ENCODE peak calls at places on chromosomes 12 and 14, in nine cellular contexts. Q is left ventricle myocardium inferior, H is A549, E is IMR-90, T is fibroblast of lung, K is HCT116, J is K562, O is astrocyte, G is psoas muscle. R is an unnamed sample. For H3K4me1, the result is how much of the 10 kb centered on the place peaks cover.

GRCh38 chr12:66662729-66663128 is 16.1 kb downstream of the GRIP1 start:
- DNase-seq in K (no peak), J (no peak), E (peak), Q (no peak), G (no peak), H (no peak), O (peak), T (peak), R (no peak)

GRCh38 chr12:73266206-73266605 is 994.0 kb downstream of the TRHDE start:
- DNase-seq in T (no peak), H (no peak), O (no peak), E (no peak), G (no peak), K (no peak), Q (no peak), J (no peak), R (no peak)

GRCh38 chr14:22190411-22191191 is 398.4 kb downstream of the DAD1 start:
- DNase-seq in T (peak), J (no peak), G (no peak), E (peak), K (no peak), H (no peak), Q (no peak), O (peak), R (no peak)

GRCh38 chr12:45779936-45780335 is 50.4 kb downstream of the ARID2 start:
- DNase-seq in Q (no peak), J (no peak), G (no peak), O (no peak), H (no peak), K (no peak), E (no peak), T (no peak), R (no peak)

GRCh38 chr12:113057565-113058485 is 1.3 kb downstream of the DTX1 start:
- DNase-seq in E (no peak), T (no peak), Q (no peak), G (no peak), K (no peak), H (no peak), J (no peak), O (no peak), R (no peak)

GRCh38 chr12:25257590-25258324 is 7.0 kb upstream of the KRAS start:
- DNase-seq in G (no peak), E (no peak), Q (no peak), H (no peak), T (no peak), O (no peak), K (no peak), J (no peak), R (no peak)

GRCh38 chr14:55599250-55599879 is 19.4 kb downstream of the KTN1 start:
- DNase-seq in J (no peak), G (peak), E (no peak), K (peak), H (peak), T (no peak), O (no peak), Q (peak), R (peak)

GRCh38 chr14:51382506-51382905 is 142.5 kb downstream of the TMX1 start:
- DNase-seq in Q (no peak), O (no peak), T (no peak), G (no peak), E (no peak), H (no peak), K (no peak), J (no peak), R (no peak)

GRCh38 chr12:68808388-68809189 is 612 bp downstream of the MDM2 start:
- DNase-seq in G (peak), E (peak), H (peak), O (peak), J (peak), K (peak), T (peak), Q (peak), R (peak)

GRCh38 chr12:21697829-21698630 is 40.4 kb upstream of the LDHB start:
- DNase-seq in H (peak), J (no peak), Q (no peak), K (peak), O (peak), E (peak), G (no peak), T (peak), R (no peak)
- H3K4me3 ChIP-seq in H (no peak), J (no peak), Q (peak), K (no peak), O (no peak), E (no peak), G (peak), T (no peak), R (peak)

DNA sequence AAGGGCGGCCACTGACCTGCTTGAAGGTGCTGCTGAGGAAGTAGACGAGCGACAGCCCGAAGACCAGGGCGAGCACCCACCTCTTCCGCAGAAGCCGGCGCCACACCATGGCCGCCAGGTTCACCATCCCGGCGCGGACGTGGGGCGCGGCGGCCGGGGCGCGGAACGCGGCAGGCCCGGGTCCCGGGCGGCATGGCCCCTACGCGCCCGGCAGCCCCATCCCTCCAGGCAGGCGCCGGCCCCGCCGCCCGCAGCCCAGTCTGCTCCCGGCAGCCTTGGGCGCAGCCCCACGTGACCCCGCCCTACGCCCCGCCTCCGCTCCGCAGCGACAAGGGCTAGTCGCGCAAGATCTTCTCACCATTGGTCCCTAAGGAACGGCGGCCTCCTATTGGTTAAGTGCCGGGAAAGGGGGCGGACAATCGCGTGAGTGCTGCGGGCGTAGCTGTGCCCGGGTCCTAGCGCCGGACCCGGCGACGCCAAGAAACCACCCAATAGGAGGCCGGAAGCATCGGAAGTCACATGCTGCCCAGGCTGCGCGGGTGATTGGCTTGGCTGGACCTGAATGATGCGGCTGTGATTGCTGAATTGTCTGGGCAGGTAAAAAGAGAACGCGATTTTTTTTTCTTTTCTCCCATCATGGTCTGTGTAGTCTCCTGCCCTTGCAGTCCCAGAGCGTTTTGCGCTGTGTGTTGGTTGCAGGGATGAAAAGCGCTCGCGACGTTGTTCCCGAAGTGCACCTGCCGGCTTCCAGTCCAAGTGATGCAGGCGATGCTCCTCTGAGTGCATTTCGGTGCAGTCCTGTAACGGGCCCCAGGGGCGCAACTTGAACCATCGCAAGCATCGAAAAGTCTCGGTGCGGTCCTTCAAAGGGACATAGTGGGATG is at the start of the genes RNFT2 and SPRING1:
- DNase-seq in H (peak), E (peak), T (peak), Q (peak), G (peak), K (peak), J (peak), O (peak), R (peak)
- TF ChIP-seq CTCF in H (no peak), E (peak), T (no peak), Q (no peak), G (no peak), K (no peak), J (no peak), O (no peak), R (peak)

DNA sequence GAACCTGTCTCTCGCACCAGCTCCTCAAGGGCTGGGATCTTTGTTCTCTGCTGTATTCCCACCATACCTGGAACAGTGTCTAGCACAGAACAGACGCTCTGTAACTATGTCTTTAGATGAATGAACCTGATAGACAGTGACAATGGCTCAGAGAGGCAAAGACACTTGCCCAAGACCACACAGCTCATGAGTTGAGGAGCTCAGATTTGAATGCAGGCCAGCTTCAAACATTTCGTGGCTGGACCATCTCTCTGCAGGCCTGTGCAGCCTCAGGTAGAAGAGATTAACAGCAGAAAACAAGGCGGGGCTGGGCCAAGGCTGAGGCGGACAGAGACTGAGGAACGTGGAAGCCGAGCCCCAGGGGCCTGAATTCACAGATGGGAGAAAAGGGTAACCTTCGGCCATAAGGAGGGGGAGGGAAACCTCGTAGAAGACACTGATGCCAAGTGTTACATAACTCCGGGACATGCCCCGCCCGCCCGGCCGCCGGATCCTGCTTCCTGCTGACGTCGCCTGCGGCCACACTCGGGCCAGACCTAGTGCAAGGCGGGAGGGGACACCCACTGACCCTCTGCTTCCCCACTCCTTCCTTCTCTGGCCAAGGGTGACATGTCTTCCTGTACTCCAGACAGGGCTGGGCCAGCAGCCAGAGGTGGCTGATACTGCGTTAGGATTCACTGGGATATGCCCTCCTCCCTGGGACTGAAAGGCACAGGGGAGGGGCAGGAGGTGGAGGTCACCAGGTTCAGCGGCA is 86.7 kb downstream of the RFLNA start:
- DNase-seq in T (peak), O (peak), E (peak), G (peak), K (no peak), Q (peak), H (peak), J (no peak), R (no peak)
- H3K4me1 ChIP-seq in T (half or more), O (half or more), E (half or more), G (half or more), K (under half), Q (half or more), H (half or more), J (under half), R (under half)

DNA sequence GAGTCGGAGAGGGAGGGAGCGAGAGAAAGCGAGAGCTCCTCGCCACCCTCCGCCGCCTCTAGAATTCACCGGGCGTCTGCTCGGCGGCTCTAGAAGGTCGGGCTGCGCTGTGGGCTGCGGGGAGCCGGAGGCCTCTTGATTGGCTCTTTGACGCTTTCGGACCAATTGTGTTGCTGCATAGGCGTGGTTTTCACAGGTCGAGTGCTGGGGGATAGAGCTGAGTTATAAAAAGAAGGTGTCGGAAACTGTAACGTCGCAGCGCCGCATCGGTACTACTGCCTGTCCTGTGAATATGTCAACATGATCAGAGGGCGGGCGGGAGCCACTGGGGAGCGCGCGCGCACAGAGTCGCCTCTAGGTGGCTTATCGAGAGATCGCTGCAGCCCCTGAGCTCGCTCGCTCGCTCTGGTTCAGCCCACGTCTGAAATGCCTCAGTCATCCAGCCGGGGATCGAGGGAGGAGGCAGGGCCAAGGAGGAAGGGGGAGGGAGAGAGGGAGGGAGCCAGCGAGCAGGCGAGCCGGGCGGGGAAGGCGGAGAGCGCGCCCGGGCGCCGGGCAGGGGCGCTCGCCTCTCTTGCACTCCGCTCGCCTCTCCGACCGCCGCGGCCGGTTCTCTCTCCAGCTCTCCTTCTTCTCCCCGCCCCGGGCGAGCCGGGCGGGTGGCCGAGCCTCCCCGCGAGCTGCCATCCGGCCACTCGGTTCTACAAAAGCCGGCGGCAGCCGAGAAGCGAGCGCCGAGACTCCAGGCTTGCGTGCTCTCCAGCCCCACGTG is at the start of gene TBX3:
- DNase-seq in E (peak), G (peak), J (peak), H (peak), O (peak), T (peak), Q (peak), K (peak), R (peak)
- H3K4me3 ChIP-seq in E (peak), G (peak), J (peak), H (peak), O (peak), T (peak), Q (peak), K (peak), R (peak)

GRCh38 chr14:76056128-76056527 is 70.6 kb downstream of the IFT43 start:
- DNase-seq in T (peak), J (peak), Q (no peak), O (no peak), K (no peak), G (no peak), H (peak), E (peak), R (no peak)
- TF ChIP-seq CTCF in T (peak), J (peak), Q (peak), O (peak), K (peak), G (peak), H (peak), E (peak), R (peak)

GRCh38 chr14:99179506-99179905 is 92.5 kb downstream of the BCL11B start:
- DNase-seq in Q (no peak), J (no peak), K (no peak), T (no peak), O (no peak), G (no peak), E (no peak), H (no peak), R (no peak)
- H3K4me1 ChIP-seq in Q (under half), J (under half), K (under half), T (under half), O (under half), G (under half), E (under half), H (under half), R (under half)

DNA sequence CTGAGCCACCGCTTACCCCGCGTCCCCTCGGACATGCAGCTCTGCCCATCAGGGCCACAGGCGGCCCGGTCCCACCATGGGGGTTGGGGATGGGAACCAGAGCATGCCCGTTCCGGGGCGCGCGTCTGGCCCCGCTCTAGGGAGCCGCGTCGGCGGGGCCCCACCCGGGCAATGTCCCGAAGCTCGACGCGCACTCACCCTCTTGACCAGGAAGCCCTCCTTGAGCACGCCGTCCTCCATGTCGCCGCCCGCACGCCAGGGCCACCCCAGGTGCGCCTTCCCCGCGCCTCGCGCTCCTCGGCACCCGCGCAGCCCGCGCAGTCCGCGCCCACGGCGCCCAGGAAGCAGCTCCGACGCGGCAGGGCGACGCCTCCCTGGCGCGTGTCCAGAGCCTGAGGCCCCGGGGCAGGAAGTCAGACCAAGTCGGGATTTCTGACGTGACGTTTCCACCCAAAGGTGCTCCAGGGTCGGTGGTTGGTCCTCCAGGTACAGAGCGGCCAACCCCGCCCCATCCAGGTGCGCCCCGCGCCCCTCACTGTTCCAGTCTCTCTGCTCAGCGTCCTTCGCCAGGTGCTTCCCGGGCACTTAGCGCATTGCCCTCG is at the start of gene PLEK2:
- DNase-seq in H (peak), Q (no peak), J (no peak), O (no peak), T (peak), G (peak), E (no peak), K (peak), R (peak)
- H3K4me3 ChIP-seq in H (peak), Q (peak), J (no peak), O (peak), T (peak), G (peak), E (peak), K (peak), R (peak)

GRCh38 chr12:130053641-130054040 is 108.6 kb upstream of the FZD10 start:
- DNase-seq in E (no peak), J (no peak), Q (no peak), G (no peak), O (no peak), K (no peak), H (peak), T (no peak), R (no peak)

GRCh38 chr12:130044991-130045621 is 117.2 kb upstream of the FZD10 start:
- DNase-seq in H (no peak), O (no peak), T (no peak), J (no peak), E (no peak), G (no peak), Q (no peak), K (no peak), R (no peak)

GRCh38 chr12:130054803-130055202 is 107.5 kb upstream of the FZD10 start:
- DNase-seq in E (no peak), G (no peak), O (no peak), J (no peak), K (no peak), H (no peak), T (no peak), Q (no peak), R (no peak)

GRCh38 chr12:130051900-130052299 is 110.4 kb upstream of the FZD10 start:
- DNase-seq in E (no peak), K (no peak), J (no peak), O (no peak), G (no peak), T (no peak), H (no peak), Q (no peak), R (no peak)

DNA sequence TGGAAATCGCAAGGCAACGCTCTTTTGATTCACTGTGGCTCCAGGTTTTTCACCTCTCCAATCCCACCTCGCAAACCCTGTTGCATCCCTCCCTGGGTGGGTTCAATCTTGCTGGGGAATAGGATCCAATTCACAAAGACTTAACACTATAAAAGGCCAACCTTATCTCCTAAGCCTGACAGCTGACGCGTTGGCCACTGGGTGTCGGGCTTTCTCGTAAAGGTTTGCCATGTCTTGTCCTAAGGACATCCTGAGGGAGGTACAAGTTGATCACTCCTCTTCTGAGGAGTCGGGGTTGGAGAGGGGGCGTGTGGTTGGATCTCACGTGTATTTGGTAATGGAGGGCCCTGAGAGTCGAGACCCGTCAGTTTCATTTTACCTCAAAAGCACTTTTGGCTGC is 112.6 kb upstream of the FZD10 start:
- DNase-seq in T (no peak), Q (no peak), J (no peak), O (no peak), H (peak), G (no peak), E (no peak), K (no peak), R (no peak)
- TF ChIP-seq CTCF in T (no peak), Q (no peak), J (peak), O (no peak), H (no peak), G (no peak), E (no peak), K (no peak), R (no peak)